ENCODE peak calls at places on chromosomes 11 and 22, in eight cellular contexts. One of them, this sample, is unnamed.

GRCh38 chr22:48889209-48889830 is 938.4 kb downstream of the BRD1 start:
- DNase-seq in cardiac muscle cell: no peak
- DNase-seq in stomach: no peak
- DNase-seq in PC-3: no peak
- DNase-seq in DND-41: no peak
- DNase-seq in endothelial cell of umbilical vein: no peak
- DNase-seq in suprapubic skin: no peak
- DNase-seq in tibial artery: peak
- DNase-seq in this sample: no peak

GRCh38 chr22:50078761-50079160 is 6.5 kb downstream of the MLC1 start:
- DNase-seq in endothelial cell of umbilical vein: no peak
- DNase-seq in PC-3: no peak
- DNase-seq in DND-41: no peak
- DNase-seq in cardiac muscle cell: no peak
- DNase-seq in tibial artery: no peak
- DNase-seq in stomach: no peak
- DNase-seq in suprapubic skin: no peak
- DNase-seq in this sample: no peak

GRCh38 chr22:50270302-50271010 is at the start of gene MAPK11:
- DNase-seq in endothelial cell of umbilical vein: peak
- DNase-seq in PC-3: peak
- DNase-seq in cardiac muscle cell: peak
- DNase-seq in DND-41: peak
- DNase-seq in tibial artery: peak
- DNase-seq in suprapubic skin: no peak
- DNase-seq in stomach: peak
- DNase-seq in this sample: peak

GRCh38 chr11:36195496-36196346 is 93.5 kb downstream of the COMMD9 start:
- DNase-seq in cardiac muscle cell: no peak
- DNase-seq in endothelial cell of umbilical vein: peak
- DNase-seq in stomach: no peak
- DNase-seq in DND-41: no peak
- DNase-seq in PC-3: no peak
- DNase-seq in tibial artery: no peak
- DNase-seq in suprapubic skin: no peak
- DNase-seq in this sample: peak

GRCh38 chr11:2888266-2888968 is 2.8 kb upstream of the CDKN1C start:
- DNase-seq in cardiac muscle cell: peak
- DNase-seq in suprapubic skin: peak
- DNase-seq in DND-41: peak
- DNase-seq in tibial artery: peak
- DNase-seq in stomach: peak
- DNase-seq in PC-3: peak
- DNase-seq in endothelial cell of umbilical vein: peak
- DNase-seq in this sample: peak

GRCh38 chr11:36510567-36511020 is 522 bp upstream of the TRAF6 start:
- DNase-seq in DND-41: no peak
- DNase-seq in tibial artery: no peak
- DNase-seq in stomach: no peak
- DNase-seq in endothelial cell of umbilical vein: no peak
- DNase-seq in cardiac muscle cell: no peak
- DNase-seq in suprapubic skin: no peak
- DNase-seq in PC-3: peak
- DNase-seq in this sample: peak

GRCh38 chr11:82927264-82927880 is 25.8 kb downstream of the DDIAS start:
- DNase-seq in suprapubic skin: no peak
- DNase-seq in endothelial cell of umbilical vein: peak
- DNase-seq in stomach: no peak
- DNase-seq in cardiac muscle cell: peak
- DNase-seq in DND-41: peak
- DNase-seq in PC-3: peak
- DNase-seq in tibial artery: no peak
- DNase-seq in this sample: peak

GRCh38 chr11:10261821-10262220 is 32.2 kb downstream of the SBF2 start:
- DNase-seq in endothelial cell of umbilical vein: peak
- DNase-seq in PC-3: peak
- DNase-seq in DND-41: no peak
- DNase-seq in stomach: no peak
- DNase-seq in suprapubic skin: no peak
- DNase-seq in tibial artery: no peak
- DNase-seq in cardiac muscle cell: no peak
- DNase-seq in this sample: no peak

GRCh38 chr11:19597876-19598275 is 114.8 kb upstream of the NAV2 start:
- DNase-seq in stomach: no peak
- DNase-seq in endothelial cell of umbilical vein: no peak
- DNase-seq in cardiac muscle cell: no peak
- DNase-seq in suprapubic skin: no peak
- DNase-seq in DND-41: no peak
- DNase-seq in PC-3: no peak
- DNase-seq in tibial artery: no peak
- DNase-seq in this sample: no peak

GRCh38 chr22:46226577-46226976 is 23.5 kb downstream of the CDPF1 start:
- DNase-seq in endothelial cell of umbilical vein: no peak
- DNase-seq in DND-41: no peak
- DNase-seq in tibial artery: no peak
- DNase-seq in suprapubic skin: no peak
- DNase-seq in cardiac muscle cell: no peak
- DNase-seq in PC-3: no peak
- DNase-seq in stomach: no peak
- DNase-seq in this sample: no peak

GRCh38 chr11:46050652-46051051 is 70.6 kb downstream of the PHF21A start:
- DNase-seq in cardiac muscle cell: no peak
- DNase-seq in endothelial cell of umbilical vein: no peak
- DNase-seq in suprapubic skin: no peak
- DNase-seq in tibial artery: no peak
- DNase-seq in stomach: no peak
- DNase-seq in DND-41: no peak
- DNase-seq in PC-3: no peak
- DNase-seq in this sample: no peak

GRCh38 chr22:25882366-25882765 is 140.4 kb downstream of the MYO18B start:
- DNase-seq in tibial artery: no peak
- DNase-seq in DND-41: no peak
- DNase-seq in suprapubic skin: no peak
- DNase-seq in stomach: no peak
- DNase-seq in cardiac muscle cell: no peak
- DNase-seq in PC-3: no peak
- DNase-seq in endothelial cell of umbilical vein: no peak
- DNase-seq in this sample: no peak

GRCh38 chr22:25878933-25879332 is 136.9 kb downstream of the MYO18B start:
- DNase-seq in DND-41: no peak
- DNase-seq in suprapubic skin: no peak
- DNase-seq in PC-3: no peak
- DNase-seq in endothelial cell of umbilical vein: no peak
- DNase-seq in cardiac muscle cell: no peak
- DNase-seq in stomach: no peak
- DNase-seq in tibial artery: no peak
- DNase-seq in this sample: no peak

GRCh38 chr22:25881353-25881752 is 139.4 kb downstream of the MYO18B start:
- DNase-seq in endothelial cell of umbilical vein: no peak
- DNase-seq in suprapubic skin: no peak
- DNase-seq in PC-3: no peak
- DNase-seq in DND-41: no peak
- DNase-seq in tibial artery: no peak
- DNase-seq in cardiac muscle cell: no peak
- DNase-seq in stomach: no peak
- DNase-seq in this sample: no peak

GRCh38 chr22:25884121-25884520 is 142.1 kb downstream of the MYO18B start:
- DNase-seq in DND-41: no peak
- DNase-seq in tibial artery: no peak
- DNase-seq in stomach: no peak
- DNase-seq in suprapubic skin: no peak
- DNase-seq in cardiac muscle cell: no peak
- DNase-seq in endothelial cell of umbilical vein: no peak
- DNase-seq in PC-3: no peak
- DNase-seq in this sample: no peak

DNA sequence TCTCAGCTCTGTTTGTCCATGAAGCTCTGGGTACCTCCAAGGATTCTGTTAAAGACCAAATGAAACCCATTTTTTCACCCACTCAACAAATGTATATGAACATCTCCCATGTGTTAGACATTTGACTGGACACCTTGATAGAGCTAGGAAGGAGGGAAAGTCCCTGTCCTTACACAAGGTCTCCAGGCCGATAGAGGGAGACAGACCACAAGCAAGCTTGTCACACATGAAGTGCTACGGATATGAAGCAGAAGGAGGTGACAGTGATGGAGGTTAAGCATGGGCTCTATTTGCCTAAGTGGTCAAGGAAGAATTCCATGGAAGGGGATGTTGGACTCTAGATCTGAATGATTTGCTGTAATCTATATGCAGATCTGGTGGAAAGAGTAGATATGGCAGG is 138.5 kb downstream of the MYO18B start:
- DNase-seq in stomach: no peak
- DNase-seq in suprapubic skin: no peak
- DNase-seq in endothelial cell of umbilical vein: no peak
- DNase-seq in DND-41: no peak
- DNase-seq in tibial artery: no peak
- DNase-seq in cardiac muscle cell: no peak
- DNase-seq in PC-3: no peak
- DNase-seq in this sample: no peak
- TF ChIP-seq CTCF in stomach: no peak
- TF ChIP-seq CTCF in suprapubic skin: no peak
- TF ChIP-seq CTCF in endothelial cell of umbilical vein: no peak
- TF ChIP-seq CTCF in DND-41: no peak
- TF ChIP-seq CTCF in tibial artery: no peak
- TF ChIP-seq CTCF in cardiac muscle cell: no peak
- TF ChIP-seq CTCF in PC-3: no peak
- TF ChIP-seq CTCF in this sample: no peak

GRCh38 chr11:130426223-130427048 is 2.0 kb downstream of the ADAMTS8 start:
- DNase-seq in PC-3: no peak
- DNase-seq in endothelial cell of umbilical vein: no peak
- DNase-seq in cardiac muscle cell: no peak
- DNase-seq in suprapubic skin: no peak
- DNase-seq in stomach: no peak
- DNase-seq in DND-41: no peak
- DNase-seq in tibial artery: no peak
- DNase-seq in this sample: no peak

GRCh38 chr11:130428271-130428670 is at the start of gene ADAMTS8:
- DNase-seq in stomach: no peak
- DNase-seq in suprapubic skin: no peak
- DNase-seq in cardiac muscle cell: peak
- DNase-seq in endothelial cell of umbilical vein: no peak
- DNase-seq in tibial artery: no peak
- DNase-seq in PC-3: no peak
- DNase-seq in DND-41: no peak
- DNase-seq in this sample: no peak

GRCh38 chr11:130428692-130429681 is 578 bp upstream of the ADAMTS8 start:
- DNase-seq in PC-3: no peak
- DNase-seq in suprapubic skin: no peak
- DNase-seq in tibial artery: no peak
- DNase-seq in cardiac muscle cell: no peak
- DNase-seq in DND-41: no peak
- DNase-seq in endothelial cell of umbilical vein: no peak
- DNase-seq in stomach: no peak
- DNase-seq in this sample: no peak

GRCh38 chr11:130427049-130427388 is 1.4 kb downstream of the ADAMTS8 start:
- DNase-seq in DND-41: no peak
- DNase-seq in stomach: no peak
- DNase-seq in endothelial cell of umbilical vein: no peak
- DNase-seq in suprapubic skin: no peak
- DNase-seq in cardiac muscle cell: no peak
- DNase-seq in PC-3: no peak
- DNase-seq in tibial artery: no peak
- DNase-seq in this sample: no peak

GRCh38 chr11:130427581-130428211 is 713 bp downstream of the ADAMTS8 start:
- DNase-seq in endothelial cell of umbilical vein: no peak
- DNase-seq in cardiac muscle cell: peak
- DNase-seq in PC-3: no peak
- DNase-seq in stomach: no peak
- DNase-seq in suprapubic skin: no peak
- DNase-seq in DND-41: no peak
- DNase-seq in tibial artery: no peak
- DNase-seq in this sample: no peak
- H3K4me3 ChIP-seq in endothelial cell of umbilical vein: no peak
- H3K4me3 ChIP-seq in cardiac muscle cell: peak
- H3K4me3 ChIP-seq in PC-3: peak
- H3K4me3 ChIP-seq in stomach: peak
- H3K4me3 ChIP-seq in suprapubic skin: peak
- H3K4me3 ChIP-seq in DND-41: no peak
- H3K4me3 ChIP-seq in tibial artery: peak
- H3K4me3 ChIP-seq in this sample: no peak

GRCh38 chr11:123491241-123491640 is 61.2 kb downstream of the GRAMD1B start:
- DNase-seq in tibial artery: no peak
- DNase-seq in DND-41: no peak
- DNase-seq in stomach: no peak
- DNase-seq in PC-3: no peak
- DNase-seq in endothelial cell of umbilical vein: no peak
- DNase-seq in suprapubic skin: no peak
- DNase-seq in cardiac muscle cell: no peak
- DNase-seq in this sample: no peak

GRCh38 chr11:123487157-123487744 is 57.2 kb downstream of the GRAMD1B start:
- DNase-seq in cardiac muscle cell: no peak
- DNase-seq in suprapubic skin: no peak
- DNase-seq in stomach: no peak
- DNase-seq in DND-41: no peak
- DNase-seq in tibial artery: no peak
- DNase-seq in PC-3: no peak
- DNase-seq in endothelial cell of umbilical vein: no peak
- DNase-seq in this sample: no peak

GRCh38 chr11:123494195-123495050 is 64.4 kb downstream of the GRAMD1B start:
- DNase-seq in cardiac muscle cell: peak
- DNase-seq in PC-3: no peak
- DNase-seq in endothelial cell of umbilical vein: no peak
- DNase-seq in DND-41: no peak
- DNase-seq in tibial artery: no peak
- DNase-seq in stomach: no peak
- DNase-seq in suprapubic skin: no peak
- DNase-seq in this sample: peak

GRCh38 chr11:123493393-123494063 is 63.5 kb downstream of the GRAMD1B start:
- DNase-seq in endothelial cell of umbilical vein: no peak
- DNase-seq in PC-3: peak
- DNase-seq in tibial artery: no peak
- DNase-seq in stomach: no peak
- DNase-seq in suprapubic skin: no peak
- DNase-seq in DND-41: no peak
- DNase-seq in cardiac muscle cell: no peak
- DNase-seq in this sample: no peak

DNA sequence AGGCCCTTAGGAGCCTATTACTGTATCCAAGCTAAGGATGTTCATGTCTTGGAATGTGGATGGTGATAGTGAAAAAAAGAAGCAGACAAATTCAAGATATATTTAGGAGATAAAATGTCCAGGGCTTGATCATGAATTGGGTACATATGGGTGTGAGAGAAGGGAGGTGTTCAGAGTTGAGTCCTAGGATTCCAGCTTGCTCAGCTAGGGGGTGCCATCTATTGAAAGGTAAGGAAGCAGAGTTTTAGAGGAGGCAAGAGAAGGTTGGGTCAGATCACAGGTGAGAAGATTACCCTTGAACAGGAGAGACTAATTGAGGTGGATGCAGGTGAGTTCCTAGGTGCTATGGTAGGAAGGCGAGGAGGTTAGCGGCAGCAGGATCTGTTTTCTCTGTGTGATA is 60.5 kb downstream of the GRAMD1B start:
- DNase-seq in stomach: no peak
- DNase-seq in tibial artery: no peak
- DNase-seq in cardiac muscle cell: no peak
- DNase-seq in PC-3: no peak
- DNase-seq in DND-41: no peak
- DNase-seq in endothelial cell of umbilical vein: no peak
- DNase-seq in suprapubic skin: no peak
- DNase-seq in this sample: no peak
- TF ChIP-seq CTCF in stomach: no peak
- TF ChIP-seq CTCF in tibial artery: no peak
- TF ChIP-seq CTCF in cardiac muscle cell: no peak
- TF ChIP-seq CTCF in PC-3: peak
- TF ChIP-seq CTCF in DND-41: peak
- TF ChIP-seq CTCF in endothelial cell of umbilical vein: no peak
- TF ChIP-seq CTCF in suprapubic skin: no peak
- TF ChIP-seq CTCF in this sample: no peak

GRCh38 chr11:67126986-67127385 is 7.9 kb downstream of the KDM2A start:
- DNase-seq in suprapubic skin: no peak
- DNase-seq in DND-41: no peak
- DNase-seq in PC-3: no peak
- DNase-seq in endothelial cell of umbilical vein: no peak
- DNase-seq in tibial artery: no peak
- DNase-seq in stomach: peak
- DNase-seq in cardiac muscle cell: no peak
- DNase-seq in this sample: no peak
- H3K4me3 ChIP-seq in suprapubic skin: no peak
- H3K4me3 ChIP-seq in DND-41: no peak
- H3K4me3 ChIP-seq in PC-3: no peak
- H3K4me3 ChIP-seq in endothelial cell of umbilical vein: no peak
- H3K4me3 ChIP-seq in tibial artery: no peak
- H3K4me3 ChIP-seq in stomach: no peak
- H3K4me3 ChIP-seq in cardiac muscle cell: no peak
- H3K4me3 ChIP-seq in this sample: no peak